ENCODE peak calls at places on chromosomes 13 and 19, in seven cellular contexts. N, O, B, W, Z, J and Y are unnamed samples.

GRCh38 chr13:100513987-100514670 is 74.5 kb downstream of the GGACT start:
- DNase-seq in W (no peak), Z (no peak), J (no peak), O (no peak), N (no peak), B (no peak), Y (no peak)

GRCh38 chr13:29454931-29455481 is 140.5 kb downstream of the SLC7A1 start:
- DNase-seq in B (no peak), Z (no peak), W (peak; percentile 41), J (peak; percentile 4), N (no peak), O (peak; percentile 7), Y (no peak)

GRCh38 chr13:98301721-98302120 is 124.7 kb upstream of the RNF113B start:
- DNase-seq in W (no peak), Z (no peak), J (no peak), O (peak; percentile 89), B (no peak), N (no peak), Y (no peak)

GRCh38 chr13:49399801-49400472 is 43.9 kb downstream of the CAB39L start:
- DNase-seq in Z (no peak), W (no peak), J (no peak), N (no peak), O (no peak), B (no peak), Y (no peak)

GRCh38 chr13:51626749-51627148 is 42.5 kb downstream of the WDFY2 start:
- DNase-seq in N (no peak), W (peak; percentile 47), J (no peak), O (no peak), B (no peak), Z (no peak), Y (no peak)

GRCh38 chr13:48772908-48773307 is 119.2 kb downstream of the CYSLTR2 start:
- DNase-seq in Z (no peak), W (no peak), O (no peak), N (no peak), J (no peak), B (no peak), Y (no peak)

GRCh38 chr13:73544175-73544574 is 485.4 kb downstream of the KLF5 start:
- DNase-seq in Z (no peak), W (no peak), B (no peak), N (no peak), O (no peak), J (no peak), Y (no peak)

GRCh38 chr19:55494172-55494761 is 6.0 kb downstream of the SSC5D start:
- DNase-seq in N (no peak), Z (no peak), J (no peak), O (peak; percentile 75), B (peak; percentile 82), W (no peak), Y (no peak)

GRCh38 chr19:41427647-41428480 is 690 bp upstream of the B3GNT8 start:
- DNase-seq in N (peak; percentile 30), B (peak; percentile 56), Z (no peak), O (no peak), W (no peak), J (no peak), Y (no peak)

GRCh38 chr13:40986328-40986856 is 32.7 kb downstream of the ELF1 start:
- DNase-seq in B (no peak), J (no peak), N (no peak), O (peak; percentile 76), Z (no peak), W (no peak), Y (no peak)

GRCh38 chr13:79626924-79627323 is 146.0 kb downstream of the NDFIP2 start:
- DNase-seq in J (no peak), W (no peak), Z (no peak), B (no peak), N (no peak), O (no peak), Y (no peak)

GRCh38 chr13:97631158-97631557 is 197.2 kb downstream of the RAP2A start:
- DNase-seq in B (no peak), W (no peak), J (no peak), Z (no peak), N (no peak), O (no peak), Y (no peak)

GRCh38 chr13:26440111-26440510 is 117.4 kb upstream of the WASF3 start:
- DNase-seq in N (no peak), B (no peak), Z (no peak), O (peak; percentile 33), J (no peak), W (no peak), Y (no peak)

GRCh38 chr13:66640231-66640630 is 589.9 kb downstream of the PCDH9 start:
- DNase-seq in N (no peak), B (no peak), O (no peak), Z (no peak), J (no peak), W (no peak), Y (no peak)

GRCh38 chr13:51298812-51299211 is 40.7 kb upstream of the SERPINE3 start:
- DNase-seq in Z (no peak), B (no peak), N (no peak), W (no peak), O (peak; percentile 19), J (no peak), Y (no peak)

GRCh38 chr13:46373623-46374022 is 13.4 kb downstream of the RUBCNL start:
- DNase-seq in N (no peak), J (no peak), Z (no peak), O (no peak), W (no peak), B (no peak), Y (no peak)

DNA sequence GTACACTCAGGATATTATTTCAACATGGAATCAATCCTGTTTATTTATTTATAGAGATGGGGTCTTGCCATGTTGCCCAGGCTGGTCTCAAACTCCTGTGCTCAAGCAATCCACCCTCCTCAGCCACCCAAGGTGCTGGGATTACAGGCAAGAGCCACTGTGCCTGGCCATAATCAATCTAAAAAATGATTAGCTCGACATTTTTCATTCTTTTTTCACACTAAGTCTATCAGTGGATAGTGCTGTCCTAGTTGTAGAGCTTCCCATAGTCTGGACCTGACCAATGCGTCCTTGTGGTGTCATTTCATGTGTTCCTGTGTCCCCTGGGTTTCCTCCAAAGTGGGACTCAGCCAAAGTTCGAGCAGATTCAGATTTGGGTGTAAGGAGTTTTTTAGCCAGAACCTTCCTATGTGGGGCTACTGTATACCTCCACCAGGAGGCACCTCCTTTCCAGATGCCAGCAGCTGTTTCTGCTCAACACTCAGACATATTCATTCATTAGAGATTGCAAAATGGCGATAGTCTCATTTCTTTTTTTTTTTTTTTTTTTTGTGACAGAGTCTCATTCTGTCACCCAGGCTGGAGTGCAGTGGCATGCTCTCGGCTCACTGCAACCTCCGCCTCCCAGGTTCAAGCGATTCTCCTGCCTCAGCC is 61.1 kb downstream of the MAP4K1 start:
- DNase-seq in W (no peak), O (no peak), Z (no peak), N (no peak), B (no peak), J (no peak), Y (no peak)
- TF ChIP-seq CTCF in W (no peak), O (peak; percentile 18), Z (no peak), N (no peak), B (no peak), J (peak; percentile 22), Y (no peak)

GRCh38 chr13:30870049-30870884 is 35.8 kb upstream of the MEDAG start:
- DNase-seq in Z (peak; percentile 48), N (peak; percentile 91), B (peak; percentile 81), O (peak; percentile 100), J (no peak), W (peak; percentile 78), Y (no peak)
- TF ChIP-seq POLR2A in Z (no peak), N (peak; percentile 11), B (peak; percentile 54), O (peak; percentile 66), J (no peak), W (no peak), Y (no peak)

GRCh38 chr19:1251503-1252220 is 3.3 kb downstream of the MIDN start:
- DNase-seq in W (peak; percentile 79), N (no peak), Z (peak; percentile 61), B (no peak), O (no peak), J (no peak), Y (peak; percentile 59)

GRCh38 chr19:1252221-1252817 is 3.9 kb downstream of the MIDN start:
- DNase-seq in J (no peak), W (peak; percentile 96), Z (peak; percentile 80), N (peak; percentile 91), B (no peak), O (peak; percentile 88), Y (peak; percentile 83)

GRCh38 chr19:1249990-1250298 is 1.6 kb downstream of the MIDN start:
- DNase-seq in J (no peak), O (no peak), N (no peak), Z (no peak), B (no peak), W (no peak), Y (no peak)

GRCh38 chr19:1250374-1251232 is 2.2 kb downstream of the MIDN start:
- DNase-seq in B (peak; percentile 82), N (no peak), W (no peak), J (no peak), Z (no peak), O (peak; percentile 60), Y (no peak)

GRCh38 chr19:1251233-1251502 is 2.8 kb downstream of the MIDN start:
- DNase-seq in Z (no peak), N (peak; percentile 65), O (peak; percentile 68), W (no peak), J (no peak), B (peak; percentile 74), Y (no peak)
- H3K4me1 ChIP-seq in Z (peaks cover 68% of the 10 kb centered on the region), N (peaks cover 60% of the 10 kb centered on the region), O (peaks cover 26% of the 10 kb centered on the region), W (peaks cover 20% of the 10 kb centered on the region), J (peaks cover 41% of the 10 kb centered on the region), B (peaks cover 22% of the 10 kb centered on the region), Y (peaks cover 46% of the 10 kb centered on the region)

GRCh38 chr13:112127564-112127963 is 60.6 kb downstream of the SOX1 start:
- DNase-seq in N (no peak), J (no peak), W (no peak), Z (no peak), B (no peak), O (no peak), Y (no peak)
- TF ChIP-seq CTCF in N (no peak), J (no peak), W (no peak), Z (no peak), B (no peak), O (no peak), Y (no peak)

GRCh38 chr19:12668937-12669271 is 2.3 kb downstream of the WDR83 start:
- DNase-seq in W (peak; percentile 66), Z (peak; percentile 17), B (no peak), O (peak; percentile 65), J (no peak), N (peak; percentile 35), Y (no peak)
- TF ChIP-seq POLR2A in W (no peak), Z (no peak), B (no peak), O (no peak), J (no peak), N (no peak), Y (no peak)